ENCODE peak calls at places on chromosome 2, in six cellular contexts. E is GM06990, R is COLO829, V is neuronal stem cell, U is smooth muscle cell of the brain vasculature, O is AG09309. J is an unnamed sample.

GRCh38 chr2:14557111-14557510 is 75.4 kb upstream of the LRATD1 start:
- DNase-seq in E (no peak), R (no peak), V (no peak), U (no peak), O (no peak), J (no peak)

GRCh38 chr2:208025814-208026184 is 472 bp upstream of the PLEKHM3 start:
- DNase-seq in E (no peak), R (no peak), V (no peak), U (no peak), O (no peak), J (no peak)

GRCh38 chr2:164761737-164762460 is 79.7 kb downstream of the COBLL1 start:
- DNase-seq in E (no peak), R (no peak), V (no peak), U (no peak), O (no peak), J (no peak)

GRCh38 chr2:211611061-211611518 is 927.5 kb downstream of the ERBB4 start:
- DNase-seq in E (no peak), R (peak), V (no peak), U (no peak), O (peak), J (no peak)

GRCh38 chr2:154704991-154705390 is 6.5 kb downstream of the KCNJ3 start:
- DNase-seq in E (no peak), R (no peak), V (no peak), U (no peak), O (no peak), J (no peak)

GRCh38 chr2:38653715-38654494 is 12.0 kb upstream of the GALM start:
- DNase-seq in E (no peak), R (no peak), V (no peak), U (no peak), O (no peak), J (no peak)

GRCh38 chr2:108388045-108388444 is 10.3 kb downstream of the SULT1C4 start:
- DNase-seq in E (no peak), R (no peak), V (no peak), U (no peak), O (no peak), J (no peak)

GRCh38 chr2:50401772-50402653 is 629.9 kb downstream of the NRXN1 start:
- DNase-seq in E (no peak), R (peak), V (peak), U (peak), O (no peak), J (peak)

GRCh38 chr2:154452906-154453493 is 245.5 kb upstream of the KCNJ3 start:
- DNase-seq in E (no peak), R (peak), V (no peak), U (no peak), O (no peak), J (no peak)

GRCh38 chr2:234957533-234958135 is 5.8 kb downstream of the SH3BP4 start:
- DNase-seq in E (no peak), R (no peak), V (no peak), U (no peak), O (no peak), J (no peak)

J was measured in HAP-1.